ENCODE peak calls at places on chromosomes 16 and 17, in four cellular contexts. One of them, this sample, is unnamed.

GRCh38 chr17:63613663-63614062 is 8.6 kb upstream of the MAP3K3 start:
- DNase-seq in CD4-positive, CD25-positive, alpha-beta regulatory T cell: no peak
- DNase-seq in fibroblast of lung: no peak
- DNase-seq in aorta: no peak
- DNase-seq in this sample: no peak

GRCh38 chr16:72997141-72997542 is 50.8 kb downstream of the ZFHX3 start:
- DNase-seq in fibroblast of lung: no peak
- DNase-seq in aorta: no peak
- DNase-seq in CD4-positive, CD25-positive, alpha-beta regulatory T cell: no peak
- DNase-seq in this sample: no peak

GRCh38 chr17:17306181-17306580 is 3.0 kb downstream of the NT5M start:
- DNase-seq in aorta: peak; percentile 51
- DNase-seq in fibroblast of lung: no peak
- DNase-seq in CD4-positive, CD25-positive, alpha-beta regulatory T cell: no peak
- DNase-seq in this sample: no peak

GRCh38 chr17:62630365-62631085 is 3.1 kb downstream of the MRC2 start:
- DNase-seq in CD4-positive, CD25-positive, alpha-beta regulatory T cell: no peak
- DNase-seq in aorta: no peak
- DNase-seq in fibroblast of lung: no peak
- DNase-seq in this sample: no peak

GRCh38 chr17:81471804-81472456 is 40.7 kb downstream of the ACTG1 start:
- DNase-seq in CD4-positive, CD25-positive, alpha-beta regulatory T cell: no peak
- DNase-seq in aorta: no peak
- DNase-seq in fibroblast of lung: peak; percentile 19
- DNase-seq in this sample: no peak

GRCh38 chr16:19143241-19143640 is 24.8 kb upstream of the SYT17 start:
- DNase-seq in CD4-positive, CD25-positive, alpha-beta regulatory T cell: no peak
- DNase-seq in fibroblast of lung: peak; percentile 13
- DNase-seq in aorta: no peak
- DNase-seq in this sample: no peak

GRCh38 chr16:85659805-85660511 is 28.8 kb downstream of the GINS2 start:
- DNase-seq in fibroblast of lung: peak; percentile 28
- DNase-seq in CD4-positive, CD25-positive, alpha-beta regulatory T cell: peak; percentile 37
- DNase-seq in aorta: peak; percentile 84
- DNase-seq in this sample: peak; percentile 77

GRCh38 chr17:62805234-62805633 is 2.9 kb downstream of the MARCHF10 start:
- DNase-seq in aorta: no peak
- DNase-seq in CD4-positive, CD25-positive, alpha-beta regulatory T cell: no peak
- DNase-seq in fibroblast of lung: peak; percentile 54
- DNase-seq in this sample: no peak

GRCh38 chr16:64121473-64121872 is 1000.4 kb downstream of the CDH11 start:
- DNase-seq in fibroblast of lung: peak; percentile 74
- DNase-seq in CD4-positive, CD25-positive, alpha-beta regulatory T cell: no peak
- DNase-seq in aorta: no peak
- DNase-seq in this sample: no peak

GRCh38 chr17:82373731-82374625 is 2.4 kb downstream of the UTS2R start:
- DNase-seq in CD4-positive, CD25-positive, alpha-beta regulatory T cell: no peak
- DNase-seq in fibroblast of lung: no peak
- DNase-seq in aorta: no peak
- DNase-seq in this sample: no peak

GRCh38 chr17:42647778-42648177 is 11.3 kb upstream of the TUBG2 start:
- DNase-seq in CD4-positive, CD25-positive, alpha-beta regulatory T cell: no peak
- DNase-seq in aorta: no peak
- DNase-seq in fibroblast of lung: no peak
- DNase-seq in this sample: no peak

GRCh38 chr17:12665263-12666210 is at the start of gene MYOCD:
- DNase-seq in aorta: peak; percentile 88
- DNase-seq in fibroblast of lung: peak; percentile 42
- DNase-seq in CD4-positive, CD25-positive, alpha-beta regulatory T cell: no peak
- DNase-seq in this sample: no peak
- H3K27ac ChIP-seq in aorta: peak within 1 kb of the TSS; percentile 91
- H3K27ac ChIP-seq in fibroblast of lung: no peak within 1 kb of the TSS
- H3K27ac ChIP-seq in CD4-positive, CD25-positive, alpha-beta regulatory T cell: no peak within 1 kb of the TSS
- H3K27ac ChIP-seq in this sample: peak within 1 kb of the TSS; percentile 31

GRCh38 chr17:75366432-75366831 is 39.0 kb downstream of the GRB2 start:
- DNase-seq in CD4-positive, CD25-positive, alpha-beta regulatory T cell: no peak
- DNase-seq in fibroblast of lung: no peak
- DNase-seq in aorta: no peak
- DNase-seq in this sample: no peak
- H3K4me3 ChIP-seq in CD4-positive, CD25-positive, alpha-beta regulatory T cell: peak overlapping the region; percentile 68
- H3K4me3 ChIP-seq in fibroblast of lung: no peak overlapping the region
- H3K4me3 ChIP-seq in aorta: no peak overlapping the region
- H3K4me3 ChIP-seq in this sample: no peak overlapping the region

GRCh38 chr17:78953356-78954350 is 26.1 kb downstream of the LGALS3BP start:
- DNase-seq in aorta: no peak
- DNase-seq in CD4-positive, CD25-positive, alpha-beta regulatory T cell: no peak
- DNase-seq in fibroblast of lung: no peak
- DNase-seq in this sample: no peak
- H3K27ac ChIP-seq in aorta: no peak overlapping the region
- H3K27ac ChIP-seq in CD4-positive, CD25-positive, alpha-beta regulatory T cell: no peak overlapping the region
- H3K27ac ChIP-seq in fibroblast of lung: no peak overlapping the region
- H3K27ac ChIP-seq in this sample: no peak overlapping the region

DNA sequence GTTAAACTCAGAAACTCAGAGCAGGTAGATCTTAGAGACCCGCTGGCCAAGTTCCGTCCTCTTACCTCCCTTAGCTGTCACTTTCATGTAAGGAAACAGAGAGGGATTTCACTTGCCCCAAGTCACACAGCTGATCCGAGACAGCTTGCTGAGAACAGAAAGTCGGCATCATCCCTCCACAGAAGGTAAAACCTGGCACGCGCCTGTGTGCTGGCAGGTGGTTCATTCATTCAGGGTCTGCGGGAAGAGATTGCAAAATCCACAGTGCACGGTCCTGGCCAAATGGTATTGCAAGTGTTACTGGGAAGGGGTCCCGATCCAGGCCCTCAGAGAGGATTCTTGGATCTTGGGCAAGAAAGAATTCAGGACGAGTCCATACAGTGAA is 139.4 kb upstream of the RPH3AL start:
- DNase-seq in aorta: peak; percentile 63
- DNase-seq in CD4-positive, CD25-positive, alpha-beta regulatory T cell: no peak
- DNase-seq in fibroblast of lung: no peak
- DNase-seq in this sample: no peak
- H3K4me3 ChIP-seq in aorta: no peak overlapping the region
- H3K4me3 ChIP-seq in CD4-positive, CD25-positive, alpha-beta regulatory T cell: no peak overlapping the region
- H3K4me3 ChIP-seq in fibroblast of lung: no peak overlapping the region
- H3K4me3 ChIP-seq in this sample: no peak overlapping the region

GRCh38 chr16:27067138-27067537 is 411 bp downstream of the C16orf82 start:
- DNase-seq in aorta: no peak
- DNase-seq in CD4-positive, CD25-positive, alpha-beta regulatory T cell: no peak
- DNase-seq in fibroblast of lung: no peak
- DNase-seq in this sample: no peak

GRCh38 chr16:27070776-27071175 is 4.0 kb downstream of the C16orf82 start:
- DNase-seq in CD4-positive, CD25-positive, alpha-beta regulatory T cell: no peak
- DNase-seq in aorta: no peak
- DNase-seq in fibroblast of lung: no peak
- DNase-seq in this sample: no peak

GRCh38 chr16:27066655-27067054 is at the start of gene C16orf82:
- DNase-seq in CD4-positive, CD25-positive, alpha-beta regulatory T cell: no peak
- DNase-seq in fibroblast of lung: no peak
- DNase-seq in aorta: no peak
- DNase-seq in this sample: no peak
- H3K27ac ChIP-seq in CD4-positive, CD25-positive, alpha-beta regulatory T cell: no peak within 1 kb of the TSS
- H3K27ac ChIP-seq in fibroblast of lung: no peak within 1 kb of the TSS
- H3K27ac ChIP-seq in aorta: no peak within 1 kb of the TSS
- H3K27ac ChIP-seq in this sample: no peak within 1 kb of the TSS

GRCh38 chr16:62642677-62643076 is 606.4 kb upstream of the CDH8 start:
- DNase-seq in aorta: no peak
- DNase-seq in fibroblast of lung: no peak
- DNase-seq in CD4-positive, CD25-positive, alpha-beta regulatory T cell: no peak
- DNase-seq in this sample: no peak

GRCh38 chr16:62644030-62644812 is 608.0 kb upstream of the CDH8 start:
- DNase-seq in aorta: no peak
- DNase-seq in fibroblast of lung: no peak
- DNase-seq in CD4-positive, CD25-positive, alpha-beta regulatory T cell: no peak
- DNase-seq in this sample: no peak

GRCh38 chr16:62638324-62638911 is 602.2 kb upstream of the CDH8 start:
- DNase-seq in aorta: no peak
- DNase-seq in fibroblast of lung: no peak
- DNase-seq in CD4-positive, CD25-positive, alpha-beta regulatory T cell: no peak
- DNase-seq in this sample: no peak

GRCh38 chr16:62639890-62640289 is 603.7 kb upstream of the CDH8 start:
- DNase-seq in aorta: no peak
- DNase-seq in CD4-positive, CD25-positive, alpha-beta regulatory T cell: no peak
- DNase-seq in fibroblast of lung: no peak
- DNase-seq in this sample: no peak

DNA sequence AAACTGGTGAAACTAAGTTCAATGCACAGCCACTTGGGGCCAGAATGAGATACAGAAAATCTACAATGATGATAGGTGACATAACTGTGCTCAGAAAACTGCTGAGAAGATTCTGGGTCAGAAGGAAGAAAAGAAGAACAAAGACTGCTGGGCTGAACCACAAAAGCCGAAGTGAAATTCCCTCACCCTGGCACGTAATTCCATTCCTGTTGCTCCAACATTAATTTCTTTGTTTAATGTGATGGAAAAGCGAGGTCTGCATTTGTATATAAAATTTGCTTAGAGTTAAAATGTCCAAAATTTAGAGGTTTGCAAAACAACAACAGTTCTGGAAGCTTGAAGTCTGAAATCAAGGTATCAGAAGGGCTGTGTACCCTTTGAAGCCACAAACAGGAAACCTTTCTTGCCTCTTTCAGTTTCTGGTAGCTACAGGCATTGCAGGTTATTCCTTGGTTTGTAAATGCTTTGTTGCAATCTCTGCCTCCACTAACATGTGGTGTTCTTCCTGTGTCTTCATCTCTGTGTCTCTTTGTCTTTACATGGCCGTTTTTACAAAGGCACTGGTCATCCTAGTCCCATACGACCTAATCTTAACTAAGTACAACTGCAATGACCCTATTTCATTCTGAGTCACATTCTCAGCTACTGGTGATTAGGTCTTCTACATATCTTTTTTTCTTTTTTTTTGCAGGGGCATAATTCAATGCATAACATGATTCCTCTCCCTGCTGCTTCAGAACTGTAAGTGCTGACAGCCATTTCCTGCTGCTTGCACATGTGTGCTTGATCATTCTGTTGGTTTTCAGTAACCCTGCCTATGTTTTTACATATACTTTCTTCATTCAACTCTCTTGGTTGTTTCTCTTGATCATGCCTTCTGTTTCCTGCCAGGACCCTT is 603.0 kb upstream of the CDH8 start:
- DNase-seq in fibroblast of lung: no peak
- DNase-seq in aorta: no peak
- DNase-seq in CD4-positive, CD25-positive, alpha-beta regulatory T cell: no peak
- DNase-seq in this sample: no peak
- H3K4me3 ChIP-seq in fibroblast of lung: no peak overlapping the region
- H3K4me3 ChIP-seq in aorta: no peak overlapping the region
- H3K4me3 ChIP-seq in CD4-positive, CD25-positive, alpha-beta regulatory T cell: no peak overlapping the region
- H3K4me3 ChIP-seq in this sample: no peak overlapping the region

GRCh38 chr16:58098207-58099096 is 30.7 kb downstream of the CFAP20 start:
- DNase-seq in CD4-positive, CD25-positive, alpha-beta regulatory T cell: no peak
- DNase-seq in aorta: no peak
- DNase-seq in fibroblast of lung: peak; percentile 34
- DNase-seq in this sample: no peak

GRCh38 chr16:58096249-58096648 is 32.9 kb downstream of the CFAP20 start:
- DNase-seq in CD4-positive, CD25-positive, alpha-beta regulatory T cell: no peak
- DNase-seq in fibroblast of lung: no peak
- DNase-seq in aorta: no peak
- DNase-seq in this sample: no peak

GRCh38 chr16:58099097-58099955 is 29.9 kb downstream of the CFAP20 start:
- DNase-seq in CD4-positive, CD25-positive, alpha-beta regulatory T cell: no peak
- DNase-seq in fibroblast of lung: no peak
- DNase-seq in aorta: no peak
- DNase-seq in this sample: no peak

GRCh38 chr16:58102665-58103427 is 26.3 kb downstream of the CFAP20 start:
- DNase-seq in fibroblast of lung: no peak
- DNase-seq in CD4-positive, CD25-positive, alpha-beta regulatory T cell: no peak
- DNase-seq in aorta: no peak
- DNase-seq in this sample: no peak

GRCh38 chr16:58099956-58100300 is 29.3 kb downstream of the CFAP20 start:
- DNase-seq in CD4-positive, CD25-positive, alpha-beta regulatory T cell: no peak
- DNase-seq in aorta: no peak
- DNase-seq in fibroblast of lung: no peak
- DNase-seq in this sample: no peak
- H3K27ac ChIP-seq in CD4-positive, CD25-positive, alpha-beta regulatory T cell: no peak overlapping the region
- H3K27ac ChIP-seq in aorta: no peak overlapping the region
- H3K27ac ChIP-seq in fibroblast of lung: no peak overlapping the region
- H3K27ac ChIP-seq in this sample: no peak overlapping the region

GRCh38 chr16:27242398-27242797 is 26.2 kb downstream of the NSMCE1 start:
- DNase-seq in fibroblast of lung: no peak
- DNase-seq in CD4-positive, CD25-positive, alpha-beta regulatory T cell: no peak
- DNase-seq in aorta: no peak
- DNase-seq in this sample: no peak
- H3K4me3 ChIP-seq in fibroblast of lung: no peak overlapping the region
- H3K4me3 ChIP-seq in CD4-positive, CD25-positive, alpha-beta regulatory T cell: no peak overlapping the region
- H3K4me3 ChIP-seq in aorta: no peak overlapping the region
- H3K4me3 ChIP-seq in this sample: no peak overlapping the region

GRCh38 chr16:29662729-29663019 is 373 bp upstream of the SPN start:
- DNase-seq in CD4-positive, CD25-positive, alpha-beta regulatory T cell: peak; percentile 19
- DNase-seq in aorta: no peak
- DNase-seq in fibroblast of lung: no peak
- DNase-seq in this sample: peak; percentile 80
- H3K27ac ChIP-seq in CD4-positive, CD25-positive, alpha-beta regulatory T cell: peak overlapping the region; percentile 84
- H3K27ac ChIP-seq in aorta: no peak overlapping the region
- H3K27ac ChIP-seq in fibroblast of lung: no peak overlapping the region
- H3K27ac ChIP-seq in this sample: peak overlapping the region; percentile 85